ENCODE peak calls at places on chromosomes 3 and 15, in seven cellular contexts. K, S, E, R, N, F and M are unnamed samples.

GRCh38 chr3:67593761-67594234 is 60.6 kb downstream of the SUCLG2 start:
- DNase-seq in F (no peak), E (no peak), N (no peak), K (no peak), S (no peak), R (peak), M (no peak)

GRCh38 chr3:186432944-186433732 is 71.1 kb upstream of the DGKG start:
- DNase-seq in F (no peak), K (no peak), S (no peak), E (no peak), N (no peak), R (no peak), M (no peak)

GRCh38 chr3:160935413-160936095 is 169.6 kb downstream of the B3GALNT1 start:
- DNase-seq in R (no peak), E (no peak), S (no peak), K (no peak), N (no peak), F (no peak), M (no peak)

GRCh38 chr3:177195242-177195940 is 1.9 kb downstream of the TBL1XR1 start:
- DNase-seq in K (no peak), E (no peak), N (peak), S (peak), R (peak), F (no peak), M (no peak)

GRCh38 chr3:161393803-161394202 is 22.5 kb upstream of the SPTSSB start:
- DNase-seq in R (no peak), K (no peak), N (no peak), F (no peak), S (no peak), E (no peak), M (no peak)

GRCh38 chr3:127669541-127670228 is 3.1 kb upstream of the ABTB1 start:
- DNase-seq in N (no peak), E (no peak), R (no peak), S (no peak), F (no peak), K (no peak), M (no peak)

GRCh38 chr3:127849368-127849767 is 27.1 kb upstream of the MGLL start:
- DNase-seq in S (no peak), E (no peak), N (no peak), R (no peak), K (no peak), F (no peak), M (no peak)

GRCh38 chr3:30635072-30635471 is 28.7 kb downstream of the TGFBR2 start:
- DNase-seq in S (no peak), K (no peak), N (no peak), R (no peak), F (no peak), E (no peak), M (no peak)

GRCh38 chr15:48433226-48433886 is 102.1 kb downstream of the DUT start:
- DNase-seq in E (no peak), S (no peak), R (peak), N (no peak), F (no peak), K (no peak), M (no peak)

GRCh38 chr3:66789584-66790237 is 208.4 kb upstream of the KBTBD8 start:
- DNase-seq in S (no peak), E (no peak), K (no peak), F (no peak), R (peak), N (no peak), M (no peak)

GRCh38 chr3:178719036-178719635 is 182.9 kb downstream of the KCNMB2 start:
- DNase-seq in N (peak), F (no peak), S (no peak), E (no peak), R (no peak), K (no peak), M (no peak)

GRCh38 chr15:99322643-99323405 is 71.5 kb downstream of the LRRC28 start:
- DNase-seq in K (no peak), N (no peak), S (no peak), E (no peak), R (no peak), F (no peak), M (no peak)

GRCh38 chr3:181133832-181134231 is 144.3 kb upstream of the DNAJC19 start:
- DNase-seq in R (no peak), K (no peak), F (no peak), S (no peak), E (no peak), N (no peak), M (no peak)

GRCh38 chr15:69074011-69074842 is 59.7 kb downstream of the NOX5 start:
- DNase-seq in F (no peak), E (no peak), R (peak), K (no peak), S (no peak), N (peak), M (no peak)

GRCh38 chr15:43463542-43463941 is 29.4 kb downstream of the TP53BP1 start:
- DNase-seq in R (peak), E (no peak), S (no peak), K (no peak), N (no peak), F (no peak), M (no peak)

GRCh38 chr3:70861855-70862254 is 549.4 kb upstream of the MDFIC2 start:
- DNase-seq in K (no peak), S (no peak), F (no peak), R (peak), E (no peak), N (no peak), M (no peak)

GRCh38 chr3:174441588-174442316 is 417.4 kb upstream of the NAALADL2 start:
- DNase-seq in K (no peak), F (no peak), N (no peak), S (peak), R (peak), E (no peak), M (no peak)

GRCh38 chr3:105401691-105402149 is 35.0 kb downstream of the ALCAM start:
- DNase-seq in K (no peak), F (no peak), E (no peak), R (no peak), S (no peak), N (no peak), M (no peak)

GRCh38 chr15:70703483-70703882 is 59.9 kb downstream of the UACA start:
- DNase-seq in F (no peak), N (no peak), S (no peak), E (no peak), K (no peak), R (no peak), M (no peak)

GRCh38 chr15:65369651-65370050 is 8.2 kb downstream of the IGDCC3 start:
- DNase-seq in R (no peak), S (no peak), N (no peak), K (no peak), E (no peak), F (no peak), M (no peak)

GRCh38 chr3:192887047-192887446 is 30.6 kb downstream of the MB21D2 start:
- DNase-seq in K (no peak), F (no peak), N (no peak), R (peak), S (no peak), E (no peak), M (no peak)

GRCh38 chr3:37904614-37905047 is 43.0 kb downstream of the CTDSPL start:
- DNase-seq in K (no peak), F (no peak), E (no peak), R (peak), N (no peak), S (no peak), M (no peak)

GRCh38 chr3:42704136-42704841 is 1.7 kb upstream of the HHATL start:
- DNase-seq in N (no peak), K (no peak), F (no peak), E (no peak), R (no peak), S (no peak), M (no peak)

GRCh38 chr3:184562146-184562861 is 719 bp downstream of the EPHB3 start:
- DNase-seq in E (no peak), F (no peak), N (no peak), R (no peak), K (peak), S (no peak), M (peak)

GRCh38 chr3:46386206-46386605 is 15.5 kb downstream of the CCR5 start:
- DNase-seq in S (no peak), F (no peak), E (peak), R (no peak), N (peak), K (no peak), M (no peak)

GRCh38 chr3:13206799-13207577 is 133.8 kb upstream of the IQSEC1 start:
- DNase-seq in N (no peak), S (no peak), K (no peak), R (no peak), F (no peak), E (no peak), M (no peak)

GRCh38 chr15:51830279-51830806 is 890 bp downstream of the TMOD3 start:
- DNase-seq in S (peak), F (no peak), R (peak), K (no peak), E (no peak), N (peak), M (no peak)

GRCh38 chr3:58994746-58995330 is 55.0 kb downstream of the CFAP20DC start:
- DNase-seq in E (peak), R (peak), N (peak), S (peak), F (peak), K (peak), M (no peak)

GRCh38 chr3:191269289-191270085 is 59.7 kb upstream of the CCDC50 start:
- DNase-seq in S (no peak), K (peak), R (no peak), F (no peak), E (no peak), N (no peak), M (no peak)

GRCh38 chr3:50674349-50675178 is at the start of gene DOCK3:
- DNase-seq in R (peak), K (peak), F (no peak), E (peak), S (peak), N (peak), M (peak)

GRCh38 chr3:133756716-133757694 is 10.8 kb downstream of the TF start:
- DNase-seq in E (no peak), K (no peak), F (no peak), N (no peak), R (no peak), S (no peak), M (no peak)

GRCh38 chr3:78041486-78041885 is 1001.6 kb downstream of the ROBO2 start:
- DNase-seq in S (no peak), E (no peak), N (no peak), F (no peak), K (no peak), R (peak), M (no peak)

GRCh38 chr3:32257641-32258438 is 19.4 kb downstream of the CMTM8 start:
- DNase-seq in R (no peak), E (no peak), N (no peak), F (no peak), K (no peak), S (no peak), M (no peak)

GRCh38 chr15:74776851-74777768 is 4.8 kb upstream of the CSK start:
- DNase-seq in R (no peak), F (no peak), S (peak), K (peak), E (peak), N (peak), M (peak)

GRCh38 chr15:76160426-76161152 is 100.8 kb downstream of the TMEM266 start:
- DNase-seq in N (no peak), E (no peak), F (no peak), R (peak), K (no peak), S (no peak), M (no peak)